ENCODE peak calls at places on chromosomes 2 and 18, in five cellular contexts. X, G, K, I and H are unnamed samples.

GRCh38 chr2:207847807-207848544 is 78.3 kb upstream of the FZD5 start:
- DNase-seq in X (peak), G (no peak), K (peak), I (peak), H (no peak)

GRCh38 chr2:169038338-169038757 is 7.2 kb upstream of the ABCB11 start:
- DNase-seq in X (no peak), G (peak), K (no peak), I (no peak), H (no peak)

GRCh38 chr2:168999668-169000213 is 31.4 kb downstream of the ABCB11 start:
- DNase-seq in X (no peak), G (no peak), K (no peak), I (no peak), H (no peak)

GRCh38 chr18:46260016-46260878 is 156.1 kb downstream of the HAUS1 start:
- DNase-seq in X (peak), G (no peak), K (no peak), I (peak), H (no peak)

GRCh38 chr2:172198908-172199307 is 96.2 kb upstream of the DLX2 start:
- DNase-seq in X (no peak), G (no peak), K (no peak), I (no peak), H (no peak)

GRCh38 chr2:231666171-231667095 is 41.9 kb upstream of the PTMA start:
- DNase-seq in X (peak), G (peak), K (peak), I (peak), H (peak)

GRCh38 chr2:238510911-238511613 is 84.3 kb downstream of the ASB1 start:
- DNase-seq in X (no peak), G (no peak), K (no peak), I (no peak), H (no peak)

GRCh38 chr2:55012648-55013484 is 37.4 kb downstream of the RTN4 start:
- DNase-seq in X (no peak), G (no peak), K (no peak), I (no peak), H (no peak)

GRCh38 chr2:48175254-48175653 is 269.0 kb upstream of the FBXO11 start:
- DNase-seq in X (peak), G (no peak), K (no peak), I (peak), H (no peak)

GRCh38 chr18:28792404-28793103 is 615.6 kb upstream of the CDH2 start:
- DNase-seq in X (no peak), G (no peak), K (no peak), I (no peak), H (no peak)

GRCh38 chr2:239209806-239210205 is 191.0 kb downstream of the HDAC4 start:
- DNase-seq in X (no peak), G (no peak), K (no peak), I (no peak), H (no peak)

GRCh38 chr2:80464275-80464674 is 159.7 kb upstream of the LRRTM1 start:
- DNase-seq in X (no peak), G (no peak), K (no peak), I (no peak), H (no peak)

GRCh38 chr18:9730786-9731185 is 22.7 kb downstream of the RAB31 start:
- DNase-seq in X (no peak), G (no peak), K (no peak), I (no peak), H (no peak)

GRCh38 chr2:189685540-189686229 is 11.2 kb downstream of the ANKAR start:
- DNase-seq in X (peak), G (no peak), K (no peak), I (peak), H (no peak)

GRCh38 chr18:22783245-22783644 is 149.9 kb upstream of the RBBP8 start:
- DNase-seq in X (no peak), G (no peak), K (no peak), I (no peak), H (no peak)

GRCh38 chr2:39300044-39300820 is 56.5 kb upstream of the CDKL4 start:
- DNase-seq in X (no peak), G (no peak), K (no peak), I (no peak), H (no peak)

GRCh38 chr2:11573418-11574175 is 39.8 kb downstream of the GREB1 start:
- DNase-seq in X (no peak), G (no peak), K (no peak), I (peak), H (no peak)

GRCh38 chr2:202317080-202317859 is 51.7 kb downstream of the NOP58 start:
- DNase-seq in X (peak), G (no peak), K (peak), I (peak), H (peak)

GRCh38 chr2:34261701-34262100 is 662.6 kb upstream of the FAM98A start:
- DNase-seq in X (no peak), G (no peak), K (no peak), I (no peak), H (no peak)

GRCh38 chr2:128921740-128922139 is 603.1 kb upstream of the HS6ST1 start:
- DNase-seq in X (no peak), G (no peak), K (no peak), I (no peak), H (no peak)

GRCh38 chr2:135874966-135875365 is 1.3 kb downstream of the MCM6 start:
- DNase-seq in X (no peak), G (no peak), K (no peak), I (no peak), H (no peak)

GRCh38 chr18:46619559-46619958 is 37.5 kb downstream of the LOXHD1 start:
- DNase-seq in X (no peak), G (no peak), K (no peak), I (no peak), H (no peak)

GRCh38 chr2:9256570-9257043 is 50.0 kb downstream of the ASAP2 start:
- DNase-seq in X (no peak), G (no peak), K (no peak), I (peak), H (no peak)

GRCh38 chr2:68847751-68848150 is 23.4 kb downstream of the BMP10 start:
- DNase-seq in X (no peak), G (no peak), K (no peak), I (no peak), H (no peak)

GRCh38 chr2:203797363-203798111 is 70.0 kb upstream of the CTLA4 start:
- DNase-seq in X (no peak), G (no peak), K (no peak), I (peak), H (no peak)

GRCh38 chr18:54411781-54412180 is 54.1 kb downstream of the C18orf54 start:
- DNase-seq in X (no peak), G (no peak), K (no peak), I (no peak), H (no peak)

GRCh38 chr18:54415086-54415485 is 57.4 kb downstream of the C18orf54 start:
- DNase-seq in X (no peak), G (no peak), K (no peak), I (no peak), H (no peak)

GRCh38 chr18:54416459-54416858 is 58.8 kb downstream of the C18orf54 start:
- DNase-seq in X (peak), G (no peak), K (no peak), I (peak), H (no peak)
- TF ChIP-seq CTCF in X (no peak), G (no peak), K (no peak), I (no peak), H (no peak)

DNA sequence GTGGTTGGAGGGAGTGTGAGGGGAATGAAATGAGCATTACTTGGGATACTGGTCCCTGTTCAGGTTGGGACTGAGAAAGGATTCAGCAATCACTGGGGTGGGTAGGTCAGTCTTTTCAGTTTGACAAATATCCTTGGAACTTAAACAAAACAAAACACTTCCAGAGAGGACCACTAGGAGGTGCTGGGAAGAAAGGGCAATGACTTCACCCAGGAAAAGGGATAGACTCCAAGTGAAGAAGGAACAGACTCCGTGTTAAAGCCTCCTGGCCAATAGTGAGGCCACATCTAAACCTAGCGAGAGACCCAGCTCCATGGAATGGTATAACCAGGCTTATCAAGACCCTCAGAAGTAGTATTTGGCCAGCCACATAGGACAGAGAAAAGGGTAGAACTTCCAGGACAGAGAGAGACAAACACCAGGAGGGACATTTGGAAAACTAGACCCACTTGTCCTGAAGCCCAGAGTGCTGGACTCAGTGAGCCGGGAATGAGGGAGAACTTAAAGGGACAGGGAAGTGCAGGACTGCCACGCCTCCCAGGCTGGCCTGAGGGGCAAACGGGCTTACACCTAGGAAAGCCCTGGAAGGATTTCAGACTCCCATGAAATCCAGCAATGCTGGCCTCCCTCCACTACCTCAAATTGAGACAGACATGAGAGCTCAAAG is 19.6 kb upstream of the KCNG3 start:
- DNase-seq in X (no peak), G (no peak), K (peak), I (peak), H (peak)
- TF ChIP-seq CTCF in X (peak), G (peak), K (peak), I (peak), H (peak)

GRCh38 chr2:165219491-165219890 is 15.6 kb upstream of the SCN3A start:
- DNase-seq in X (no peak), G (no peak), K (no peak), I (peak), H (no peak)

GRCh38 chr2:165208094-165208493 is 4.2 kb upstream of the SCN3A start:
- DNase-seq in X (no peak), G (no peak), K (no peak), I (no peak), H (no peak)

GRCh38 chr2:165214093-165214492 is 10.2 kb upstream of the SCN3A start:
- DNase-seq in X (no peak), G (no peak), K (no peak), I (no peak), H (no peak)
- TF ChIP-seq CTCF in X (no peak), G (no peak), K (no peak), I (no peak), H (no peak)

GRCh38 chr18:55779461-55779710 is 191.4 kb upstream of the TCF4 start:
- DNase-seq in X (no peak), G (no peak), K (no peak), I (peak), H (no peak)

GRCh38 chr18:55777666-55778304 is 189.8 kb upstream of the TCF4 start:
- DNase-seq in X (no peak), G (no peak), K (no peak), I (peak), H (no peak)

GRCh38 chr18:55778731-55779460 is 190.9 kb upstream of the TCF4 start:
- DNase-seq in X (no peak), G (peak), K (no peak), I (peak), H (no peak)

GRCh38 chr18:55774505-55774904 is 186.5 kb upstream of the TCF4 start:
- DNase-seq in X (no peak), G (no peak), K (no peak), I (no peak), H (no peak)

GRCh38 chr18:55775972-55776371 is 188.0 kb upstream of the TCF4 start:
- DNase-seq in X (no peak), G (no peak), K (no peak), I (no peak), H (no peak)
- TF ChIP-seq CTCF in X (peak), G (no peak), K (no peak), I (peak), H (no peak)